ENCODE peak calls at places on chromosomes 6 and 20, in seven cellular contexts. One of them, this sample, is unnamed.

GRCh38 chr20:20317195-20318113 is 50.5 kb upstream of the INSM1 start:
- DNase-seq in stimulated activated CD8-positive, alpha-beta memory T cell treated with anti-CD3 and anti-CD28 coated beads, Interleukin-15, amount 100 ng/mL, for 24 hours: no peak
- DNase-seq in HFFc6: no peak
- DNase-seq in stimulated activated CD4-positive, alpha-beta T cell treated with anti-CD3 and anti-CD28 coated beads, Interleukin-4, amount 100 ng/mL, for 48 hours: no peak
- DNase-seq in AG08395: no peak
- DNase-seq in activated naive CD4-positive, alpha-beta T cell: no peak
- DNase-seq in endothelial cell: no peak
- DNase-seq in this sample: no peak

GRCh38 chr20:56348306-56348695 is 10.5 kb upstream of the FAM210B start:
- DNase-seq in stimulated activated CD4-positive, alpha-beta T cell treated with anti-CD3 and anti-CD28 coated beads, Interleukin-4, amount 100 ng/mL, for 48 hours: no peak
- DNase-seq in HFFc6: no peak
- DNase-seq in endothelial cell: no peak
- DNase-seq in AG08395: no peak
- DNase-seq in activated naive CD4-positive, alpha-beta T cell: no peak
- DNase-seq in stimulated activated CD8-positive, alpha-beta memory T cell treated with anti-CD3 and anti-CD28 coated beads, Interleukin-15, amount 100 ng/mL, for 24 hours: no peak
- DNase-seq in this sample: no peak

GRCh38 chr6:36735110-36735971 is 37.7 kb downstream of the RAB44 start:
- DNase-seq in AG08395: peak
- DNase-seq in endothelial cell: no peak
- DNase-seq in stimulated activated CD8-positive, alpha-beta memory T cell treated with anti-CD3 and anti-CD28 coated beads, Interleukin-15, amount 100 ng/mL, for 24 hours: no peak
- DNase-seq in stimulated activated CD4-positive, alpha-beta T cell treated with anti-CD3 and anti-CD28 coated beads, Interleukin-4, amount 100 ng/mL, for 48 hours: peak
- DNase-seq in activated naive CD4-positive, alpha-beta T cell: no peak
- DNase-seq in HFFc6: peak
- DNase-seq in this sample: peak

GRCh38 chr6:18656506-18656905 is 269.4 kb downstream of the RNF144B start:
- DNase-seq in stimulated activated CD4-positive, alpha-beta T cell treated with anti-CD3 and anti-CD28 coated beads, Interleukin-4, amount 100 ng/mL, for 48 hours: no peak
- DNase-seq in activated naive CD4-positive, alpha-beta T cell: no peak
- DNase-seq in HFFc6: no peak
- DNase-seq in endothelial cell: no peak
- DNase-seq in AG08395: no peak
- DNase-seq in stimulated activated CD8-positive, alpha-beta memory T cell treated with anti-CD3 and anti-CD28 coated beads, Interleukin-15, amount 100 ng/mL, for 24 hours: no peak
- DNase-seq in this sample: no peak

GRCh38 chr6:13194852-13195251 is 133.5 kb downstream of the TBC1D7 start:
- DNase-seq in HFFc6: peak
- DNase-seq in stimulated activated CD4-positive, alpha-beta T cell treated with anti-CD3 and anti-CD28 coated beads, Interleukin-4, amount 100 ng/mL, for 48 hours: peak
- DNase-seq in AG08395: peak
- DNase-seq in stimulated activated CD8-positive, alpha-beta memory T cell treated with anti-CD3 and anti-CD28 coated beads, Interleukin-15, amount 100 ng/mL, for 24 hours: no peak
- DNase-seq in activated naive CD4-positive, alpha-beta T cell: no peak
- DNase-seq in endothelial cell: peak
- DNase-seq in this sample: no peak

GRCh38 chr6:138833819-138834539 is 38.1 kb downstream of the ECT2L start:
- DNase-seq in stimulated activated CD8-positive, alpha-beta memory T cell treated with anti-CD3 and anti-CD28 coated beads, Interleukin-15, amount 100 ng/mL, for 24 hours: no peak
- DNase-seq in AG08395: no peak
- DNase-seq in activated naive CD4-positive, alpha-beta T cell: no peak
- DNase-seq in stimulated activated CD4-positive, alpha-beta T cell treated with anti-CD3 and anti-CD28 coated beads, Interleukin-4, amount 100 ng/mL, for 48 hours: no peak
- DNase-seq in endothelial cell: no peak
- DNase-seq in HFFc6: no peak
- DNase-seq in this sample: no peak

GRCh38 chr20:45611054-45611453 is 18.5 kb upstream of the WFDC10A start:
- DNase-seq in stimulated activated CD8-positive, alpha-beta memory T cell treated with anti-CD3 and anti-CD28 coated beads, Interleukin-15, amount 100 ng/mL, for 24 hours: no peak
- DNase-seq in AG08395: peak
- DNase-seq in stimulated activated CD4-positive, alpha-beta T cell treated with anti-CD3 and anti-CD28 coated beads, Interleukin-4, amount 100 ng/mL, for 48 hours: peak
- DNase-seq in HFFc6: peak
- DNase-seq in activated naive CD4-positive, alpha-beta T cell: no peak
- DNase-seq in endothelial cell: no peak
- DNase-seq in this sample: no peak

GRCh38 chr6:130182466-130182865 is 40.3 kb downstream of the SAMD3 start:
- DNase-seq in endothelial cell: no peak
- DNase-seq in stimulated activated CD8-positive, alpha-beta memory T cell treated with anti-CD3 and anti-CD28 coated beads, Interleukin-15, amount 100 ng/mL, for 24 hours: no peak
- DNase-seq in HFFc6: no peak
- DNase-seq in AG08395: no peak
- DNase-seq in stimulated activated CD4-positive, alpha-beta T cell treated with anti-CD3 and anti-CD28 coated beads, Interleukin-4, amount 100 ng/mL, for 48 hours: no peak
- DNase-seq in activated naive CD4-positive, alpha-beta T cell: no peak
- DNase-seq in this sample: no peak

GRCh38 chr6:70843328-70843918 is 113.4 kb downstream of the B3GAT2 start:
- DNase-seq in activated naive CD4-positive, alpha-beta T cell: no peak
- DNase-seq in AG08395: no peak
- DNase-seq in HFFc6: no peak
- DNase-seq in endothelial cell: no peak
- DNase-seq in stimulated activated CD8-positive, alpha-beta memory T cell treated with anti-CD3 and anti-CD28 coated beads, Interleukin-15, amount 100 ng/mL, for 24 hours: no peak
- DNase-seq in stimulated activated CD4-positive, alpha-beta T cell treated with anti-CD3 and anti-CD28 coated beads, Interleukin-4, amount 100 ng/mL, for 48 hours: no peak
- DNase-seq in this sample: no peak